ENCODE peak calls at places on chromosomes 2 and 18, in six cellular contexts. One of them, this sample, is unnamed.

GRCh38 chr2:173204316-173204715 is 128.7 kb downstream of the MAP3K20 start:
- DNase-seq in SK-N-SH: peak
- DNase-seq in NCI-H146: no peak
- DNase-seq in posterior cingulate gyrus: no peak
- DNase-seq in NCI-H526: no peak
- DNase-seq in nephron progenitor cell: no peak
- DNase-seq in this sample: no peak

GRCh38 chr2:234958311-234958710 is 6.5 kb downstream of the SH3BP4 start:
- DNase-seq in NCI-H526: no peak
- DNase-seq in nephron progenitor cell: no peak
- DNase-seq in posterior cingulate gyrus: no peak
- DNase-seq in NCI-H146: no peak
- DNase-seq in SK-N-SH: no peak
- DNase-seq in this sample: no peak

GRCh38 chr2:46232860-46233259 is 64.3 kb upstream of the EPAS1 start:
- DNase-seq in NCI-H146: no peak
- DNase-seq in posterior cingulate gyrus: no peak
- DNase-seq in SK-N-SH: no peak
- DNase-seq in NCI-H526: no peak
- DNase-seq in nephron progenitor cell: no peak
- DNase-seq in this sample: no peak

GRCh38 chr2:33126552-33126951 is 179.8 kb downstream of the LTBP1 start:
- DNase-seq in NCI-H526: no peak
- DNase-seq in posterior cingulate gyrus: no peak
- DNase-seq in nephron progenitor cell: no peak
- DNase-seq in NCI-H146: no peak
- DNase-seq in SK-N-SH: no peak
- DNase-seq in this sample: no peak

GRCh38 chr2:105790467-105791118 is 45.9 kb downstream of the NCK2 start:
- DNase-seq in SK-N-SH: no peak
- DNase-seq in posterior cingulate gyrus: no peak
- DNase-seq in nephron progenitor cell: no peak
- DNase-seq in NCI-H526: peak
- DNase-seq in NCI-H146: no peak
- DNase-seq in this sample: no peak

GRCh38 chr2:159658887-159659437 is 42.6 kb upstream of the BAZ2B start:
- DNase-seq in posterior cingulate gyrus: no peak
- DNase-seq in SK-N-SH: no peak
- DNase-seq in nephron progenitor cell: no peak
- DNase-seq in NCI-H146: no peak
- DNase-seq in NCI-H526: no peak
- DNase-seq in this sample: no peak

GRCh38 chr18:35409921-35410320 is 32.8 kb upstream of the ZNF396 start:
- DNase-seq in NCI-H526: no peak
- DNase-seq in nephron progenitor cell: no peak
- DNase-seq in SK-N-SH: no peak
- DNase-seq in NCI-H146: no peak
- DNase-seq in posterior cingulate gyrus: no peak
- DNase-seq in this sample: no peak

GRCh38 chr2:20071397-20072383 is 20.3 kb upstream of the LAPTM4A start:
- DNase-seq in SK-N-SH: peak
- DNase-seq in NCI-H146: no peak
- DNase-seq in posterior cingulate gyrus: no peak
- DNase-seq in NCI-H526: no peak
- DNase-seq in nephron progenitor cell: peak
- DNase-seq in this sample: no peak

GRCh38 chr2:232537499-232537898 is 2.0 kb upstream of the CHRNG start:
- DNase-seq in NCI-H146: no peak
- DNase-seq in NCI-H526: no peak
- DNase-seq in posterior cingulate gyrus: no peak
- DNase-seq in nephron progenitor cell: no peak
- DNase-seq in SK-N-SH: no peak
- DNase-seq in this sample: no peak

GRCh38 chr2:236109061-236109460 is 59.1 kb downstream of the GBX2 start:
- DNase-seq in NCI-H526: no peak
- DNase-seq in SK-N-SH: no peak
- DNase-seq in nephron progenitor cell: no peak
- DNase-seq in NCI-H146: no peak
- DNase-seq in posterior cingulate gyrus: no peak
- DNase-seq in this sample: no peak

GRCh38 chr2:182593394-182593707 is 122.7 kb upstream of the DNAJC10 start:
- DNase-seq in NCI-H526: no peak
- DNase-seq in nephron progenitor cell: no peak
- DNase-seq in posterior cingulate gyrus: no peak
- DNase-seq in NCI-H146: peak
- DNase-seq in SK-N-SH: no peak
- DNase-seq in this sample: no peak

GRCh38 chr2:108124733-108125132 is 115.0 kb upstream of the SULT1C3 start:
- DNase-seq in NCI-H146: no peak
- DNase-seq in SK-N-SH: no peak
- DNase-seq in nephron progenitor cell: no peak
- DNase-seq in NCI-H526: no peak
- DNase-seq in posterior cingulate gyrus: no peak
- DNase-seq in this sample: no peak